ENCODE peak calls at places on chromosome 14, in ten cellular contexts. One of them, this sample, is unnamed.

GRCh38 chr14:56262530-56262929 is 144.3 kb downstream of the PELI2 start:
- DNase-seq in cardiac muscle cell: no peak
- DNase-seq in bronchial epithelial cell: no peak
- DNase-seq in AG04450: no peak
- DNase-seq in astrocyte of the spinal cord: no peak
- DNase-seq in HL-60: no peak
- DNase-seq in PC-3: no peak
- DNase-seq in A549: no peak
- DNase-seq in uterus: no peak
- DNase-seq in lower leg skin: no peak
- DNase-seq in this sample: no peak

GRCh38 chr14:101980700-101981099 is 16.3 kb downstream of the DYNC1H1 start:
- DNase-seq in HL-60: peak
- DNase-seq in astrocyte of the spinal cord: peak
- DNase-seq in cardiac muscle cell: peak
- DNase-seq in A549: peak
- DNase-seq in lower leg skin: peak
- DNase-seq in PC-3: peak
- DNase-seq in AG04450: peak
- DNase-seq in uterus: peak
- DNase-seq in bronchial epithelial cell: peak
- DNase-seq in this sample: peak

GRCh38 chr14:64444140-64444539 is 21.2 kb upstream of the AKAP5 start:
- DNase-seq in AG04450: no peak
- DNase-seq in A549: no peak
- DNase-seq in astrocyte of the spinal cord: no peak
- DNase-seq in HL-60: peak
- DNase-seq in bronchial epithelial cell: no peak
- DNase-seq in uterus: no peak
- DNase-seq in PC-3: no peak
- DNase-seq in lower leg skin: no peak
- DNase-seq in cardiac muscle cell: no peak
- DNase-seq in this sample: no peak

GRCh38 chr14:68741839-68742470 is 50.9 kb downstream of the ZFP36L1 start:
- DNase-seq in bronchial epithelial cell: no peak
- DNase-seq in PC-3: no peak
- DNase-seq in A549: no peak
- DNase-seq in lower leg skin: no peak
- DNase-seq in astrocyte of the spinal cord: no peak
- DNase-seq in AG04450: no peak
- DNase-seq in uterus: no peak
- DNase-seq in HL-60: peak
- DNase-seq in cardiac muscle cell: no peak
- DNase-seq in this sample: no peak

GRCh38 chr14:50425816-50426215 is 29.1 kb upstream of the CDKL1 start:
- DNase-seq in lower leg skin: no peak
- DNase-seq in uterus: no peak
- DNase-seq in A549: no peak
- DNase-seq in HL-60: peak
- DNase-seq in AG04450: peak
- DNase-seq in bronchial epithelial cell: no peak
- DNase-seq in astrocyte of the spinal cord: peak
- DNase-seq in PC-3: no peak
- DNase-seq in cardiac muscle cell: peak
- DNase-seq in this sample: no peak

GRCh38 chr14:65403231-65403630 is 9.3 kb upstream of the FUT8 start:
- DNase-seq in AG04450: no peak
- DNase-seq in HL-60: no peak
- DNase-seq in astrocyte of the spinal cord: no peak
- DNase-seq in bronchial epithelial cell: peak
- DNase-seq in uterus: no peak
- DNase-seq in PC-3: peak
- DNase-seq in cardiac muscle cell: peak
- DNase-seq in lower leg skin: no peak
- DNase-seq in A549: no peak
- DNase-seq in this sample: peak

GRCh38 chr14:32846821-32847220 is 91.9 kb upstream of the NPAS3 start:
- DNase-seq in HL-60: no peak
- DNase-seq in cardiac muscle cell: no peak
- DNase-seq in PC-3: peak
- DNase-seq in AG04450: no peak
- DNase-seq in astrocyte of the spinal cord: no peak
- DNase-seq in lower leg skin: no peak
- DNase-seq in uterus: no peak
- DNase-seq in bronchial epithelial cell: peak
- DNase-seq in A549: no peak
- DNase-seq in this sample: no peak

GRCh38 chr14:20626274-20626673 is 15.2 kb downstream of the OR6S1 start:
- DNase-seq in A549: no peak
- DNase-seq in lower leg skin: no peak
- DNase-seq in PC-3: no peak
- DNase-seq in cardiac muscle cell: no peak
- DNase-seq in HL-60: no peak
- DNase-seq in bronchial epithelial cell: no peak
- DNase-seq in astrocyte of the spinal cord: no peak
- DNase-seq in uterus: no peak
- DNase-seq in AG04450: no peak
- DNase-seq in this sample: no peak

DNA sequence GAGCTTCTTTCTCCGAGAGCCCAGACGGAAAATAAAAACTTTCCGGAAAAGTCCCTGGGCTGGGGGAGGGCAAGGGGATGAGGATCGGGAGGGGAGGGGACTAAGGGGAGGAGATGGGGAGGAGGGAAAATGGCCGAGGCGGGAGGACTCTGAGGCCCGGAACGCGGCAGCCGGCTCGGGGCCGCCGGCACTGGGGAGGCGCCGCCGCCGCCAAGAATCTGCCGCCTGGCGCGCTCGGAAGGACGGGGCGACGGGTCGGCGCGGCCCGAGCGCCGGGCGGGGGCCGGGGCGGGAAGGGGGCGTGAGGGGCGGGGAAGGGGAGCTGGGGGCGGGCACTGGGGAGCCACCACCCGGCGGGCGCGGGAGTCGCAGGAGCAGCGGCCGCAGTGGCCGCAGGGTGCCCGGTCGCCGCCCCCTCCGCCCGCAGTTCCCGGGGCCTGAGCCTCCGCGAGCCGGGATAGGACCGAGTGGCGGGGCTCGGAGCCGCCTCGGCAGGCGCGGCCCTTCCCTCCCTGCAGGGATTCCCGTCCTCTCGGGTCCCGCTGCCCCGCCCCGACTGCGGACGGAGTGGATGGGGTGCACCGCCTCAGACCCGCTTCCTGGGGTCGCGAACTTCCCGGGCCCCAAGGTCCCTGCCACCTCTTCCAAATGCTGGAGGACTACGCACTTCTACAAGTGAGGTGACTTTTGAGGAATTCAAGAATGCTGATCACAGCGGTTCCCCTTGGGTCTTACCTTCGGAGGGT is at the start of gene PRKD1:
- DNase-seq in HL-60: no peak
- DNase-seq in PC-3: peak
- DNase-seq in astrocyte of the spinal cord: peak
- DNase-seq in uterus: peak
- DNase-seq in cardiac muscle cell: peak
- DNase-seq in AG04450: no peak
- DNase-seq in bronchial epithelial cell: no peak
- DNase-seq in lower leg skin: peak
- DNase-seq in A549: peak
- DNase-seq in this sample: peak
- TF ChIP-seq CTCF in HL-60: no peak
- TF ChIP-seq CTCF in PC-3: no peak
- TF ChIP-seq CTCF in astrocyte of the spinal cord: peak
- TF ChIP-seq CTCF in uterus: no peak
- TF ChIP-seq CTCF in cardiac muscle cell: no peak
- TF ChIP-seq CTCF in AG04450: no peak
- TF ChIP-seq CTCF in bronchial epithelial cell: peak
- TF ChIP-seq CTCF in lower leg skin: no peak
- TF ChIP-seq CTCF in A549: no peak
- TF ChIP-seq CTCF in this sample: no peak

DNA sequence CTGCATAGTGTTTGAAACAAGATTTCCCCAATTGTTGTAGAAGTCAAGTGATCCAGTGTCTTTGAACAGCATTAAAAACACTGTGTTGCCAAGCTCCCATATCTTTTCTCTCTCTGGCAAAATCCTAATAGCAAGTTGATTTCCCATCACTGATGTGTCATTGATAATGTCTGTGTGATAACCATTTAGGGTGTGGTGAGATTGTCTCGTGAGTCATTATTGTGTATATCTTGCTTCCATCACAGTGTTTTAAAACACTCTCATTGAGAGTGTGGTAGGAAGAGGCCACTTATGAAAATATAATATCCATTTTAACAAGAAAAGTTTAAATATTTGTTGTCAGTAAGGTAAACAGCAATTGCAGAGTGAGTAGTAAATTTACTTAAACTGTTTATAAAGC is 74.7 kb downstream of the PRORP start:
- DNase-seq in bronchial epithelial cell: peak
- DNase-seq in AG04450: no peak
- DNase-seq in astrocyte of the spinal cord: peak
- DNase-seq in lower leg skin: no peak
- DNase-seq in HL-60: no peak
- DNase-seq in A549: peak
- DNase-seq in uterus: no peak
- DNase-seq in cardiac muscle cell: peak
- DNase-seq in PC-3: peak
- DNase-seq in this sample: peak
- H3K4me3 ChIP-seq in bronchial epithelial cell: no peak
- H3K4me3 ChIP-seq in AG04450: no peak
- H3K4me3 ChIP-seq in astrocyte of the spinal cord: no peak
- H3K4me3 ChIP-seq in lower leg skin: no peak
- H3K4me3 ChIP-seq in HL-60: no peak
- H3K4me3 ChIP-seq in A549: no peak
- H3K4me3 ChIP-seq in uterus: no peak
- H3K4me3 ChIP-seq in cardiac muscle cell: no peak
- H3K4me3 ChIP-seq in PC-3: no peak
- H3K4me3 ChIP-seq in this sample: no peak

GRCh38 chr14:100645986-100646314 is 58.7 kb upstream of the BEGAIN start:
- DNase-seq in A549: no peak
- DNase-seq in AG04450: no peak
- DNase-seq in cardiac muscle cell: no peak
- DNase-seq in lower leg skin: no peak
- DNase-seq in HL-60: no peak
- DNase-seq in bronchial epithelial cell: no peak
- DNase-seq in uterus: no peak
- DNase-seq in astrocyte of the spinal cord: no peak
- DNase-seq in PC-3: no peak
- DNase-seq in this sample: no peak

GRCh38 chr14:100644383-100644782 is 57.2 kb upstream of the BEGAIN start:
- DNase-seq in AG04450: no peak
- DNase-seq in cardiac muscle cell: no peak
- DNase-seq in astrocyte of the spinal cord: no peak
- DNase-seq in HL-60: no peak
- DNase-seq in A549: no peak
- DNase-seq in bronchial epithelial cell: no peak
- DNase-seq in lower leg skin: no peak
- DNase-seq in PC-3: no peak
- DNase-seq in uterus: no peak
- DNase-seq in this sample: no peak

GRCh38 chr14:100644784-100645183 is 57.6 kb upstream of the BEGAIN start:
- DNase-seq in uterus: no peak
- DNase-seq in cardiac muscle cell: no peak
- DNase-seq in AG04450: no peak
- DNase-seq in PC-3: no peak
- DNase-seq in HL-60: no peak
- DNase-seq in astrocyte of the spinal cord: no peak
- DNase-seq in lower leg skin: no peak
- DNase-seq in bronchial epithelial cell: no peak
- DNase-seq in A549: no peak
- DNase-seq in this sample: no peak

GRCh38 chr14:100648474-100649172 is 61.4 kb upstream of the BEGAIN start:
- DNase-seq in uterus: no peak
- DNase-seq in cardiac muscle cell: no peak
- DNase-seq in lower leg skin: no peak
- DNase-seq in HL-60: no peak
- DNase-seq in PC-3: peak
- DNase-seq in bronchial epithelial cell: no peak
- DNase-seq in AG04450: no peak
- DNase-seq in astrocyte of the spinal cord: no peak
- DNase-seq in A549: no peak
- DNase-seq in this sample: no peak

GRCh38 chr14:100645200-100645985 is 58.2 kb upstream of the BEGAIN start:
- DNase-seq in bronchial epithelial cell: peak
- DNase-seq in cardiac muscle cell: peak
- DNase-seq in PC-3: peak
- DNase-seq in AG04450: peak
- DNase-seq in A549: peak
- DNase-seq in uterus: peak
- DNase-seq in astrocyte of the spinal cord: peak
- DNase-seq in HL-60: peak
- DNase-seq in lower leg skin: peak
- DNase-seq in this sample: peak
- TF ChIP-seq CTCF in bronchial epithelial cell: peak
- TF ChIP-seq CTCF in cardiac muscle cell: peak
- TF ChIP-seq CTCF in PC-3: peak
- TF ChIP-seq CTCF in AG04450: peak
- TF ChIP-seq CTCF in A549: peak
- TF ChIP-seq CTCF in uterus: peak
- TF ChIP-seq CTCF in astrocyte of the spinal cord: peak
- TF ChIP-seq CTCF in HL-60: peak
- TF ChIP-seq CTCF in lower leg skin: no peak
- TF ChIP-seq CTCF in this sample: peak

GRCh38 chr14:89401783-89402182 is 15.2 kb downstream of the FOXN3 start:
- DNase-seq in uterus: no peak
- DNase-seq in bronchial epithelial cell: no peak
- DNase-seq in astrocyte of the spinal cord: no peak
- DNase-seq in AG04450: no peak
- DNase-seq in A549: no peak
- DNase-seq in PC-3: no peak
- DNase-seq in cardiac muscle cell: no peak
- DNase-seq in HL-60: no peak
- DNase-seq in lower leg skin: no peak
- DNase-seq in this sample: no peak

GRCh38 chr14:89399157-89399556 is 17.9 kb downstream of the FOXN3 start:
- DNase-seq in bronchial epithelial cell: no peak
- DNase-seq in cardiac muscle cell: no peak
- DNase-seq in lower leg skin: peak
- DNase-seq in PC-3: no peak
- DNase-seq in astrocyte of the spinal cord: no peak
- DNase-seq in HL-60: no peak
- DNase-seq in AG04450: no peak
- DNase-seq in A549: no peak
- DNase-seq in uterus: no peak
- DNase-seq in this sample: no peak

GRCh38 chr14:89399594-89400068 is 17.4 kb downstream of the FOXN3 start:
- DNase-seq in HL-60: no peak
- DNase-seq in bronchial epithelial cell: peak
- DNase-seq in lower leg skin: peak
- DNase-seq in A549: peak
- DNase-seq in astrocyte of the spinal cord: peak
- DNase-seq in uterus: no peak
- DNase-seq in PC-3: no peak
- DNase-seq in cardiac muscle cell: peak
- DNase-seq in AG04450: peak
- DNase-seq in this sample: peak

GRCh38 chr14:89401241-89401640 is 15.8 kb downstream of the FOXN3 start:
- DNase-seq in bronchial epithelial cell: no peak
- DNase-seq in uterus: no peak
- DNase-seq in PC-3: no peak
- DNase-seq in HL-60: no peak
- DNase-seq in AG04450: no peak
- DNase-seq in A549: no peak
- DNase-seq in astrocyte of the spinal cord: no peak
- DNase-seq in lower leg skin: no peak
- DNase-seq in cardiac muscle cell: no peak
- DNase-seq in this sample: peak

GRCh38 chr14:89400529-89400928 is 16.5 kb downstream of the FOXN3 start:
- DNase-seq in A549: no peak
- DNase-seq in HL-60: no peak
- DNase-seq in AG04450: no peak
- DNase-seq in bronchial epithelial cell: no peak
- DNase-seq in astrocyte of the spinal cord: no peak
- DNase-seq in uterus: no peak
- DNase-seq in lower leg skin: no peak
- DNase-seq in cardiac muscle cell: no peak
- DNase-seq in PC-3: no peak
- DNase-seq in this sample: no peak
- H3K4me3 ChIP-seq in A549: no peak
- H3K4me3 ChIP-seq in HL-60: no peak
- H3K4me3 ChIP-seq in AG04450: no peak
- H3K4me3 ChIP-seq in bronchial epithelial cell: no peak
- H3K4me3 ChIP-seq in astrocyte of the spinal cord: no peak
- H3K4me3 ChIP-seq in uterus: no peak
- H3K4me3 ChIP-seq in lower leg skin: no peak
- H3K4me3 ChIP-seq in cardiac muscle cell: no peak
- H3K4me3 ChIP-seq in PC-3: no peak
- H3K4me3 ChIP-seq in this sample: no peak